ENCODE peak calls at places on chromosomes 12 and 14, in ten cellular contexts. One of them, this sample, is unnamed.
A peak's percentile ranks its signal among the peaks of the same experiment; 100 is the strongest.

GRCh38 chr12:72432037-72432604 is 160.0 kb downstream of the TRHDE start:
- DNase-seq in hippocampal formation: no peak
- DNase-seq in activated naive CD8-positive, alpha-beta T cell treated with anti-CD3 and anti-CD28 coated beads, Interleukin-2, amount 50 U/mL, for 24 hours: no peak
- DNase-seq in myocyte: no peak
- DNase-seq in amniotic stem cell: no peak
- DNase-seq in neuronal stem cell: no peak
- DNase-seq in GM12865: no peak
- DNase-seq in breast epithelium: no peak
- DNase-seq in stomach: no peak
- DNase-seq in COR-L47: no peak
- DNase-seq in this sample: no peak

GRCh38 chr12:53757095-53757770 is 5.5 kb upstream of the CISTR start:
- DNase-seq in hippocampal formation: peak; percentile 65
- DNase-seq in activated naive CD8-positive, alpha-beta T cell treated with anti-CD3 and anti-CD28 coated beads, Interleukin-2, amount 50 U/mL, for 24 hours: peak; percentile 92
- DNase-seq in myocyte: peak; percentile 76
- DNase-seq in amniotic stem cell: no peak
- DNase-seq in neuronal stem cell: peak; percentile 92
- DNase-seq in GM12865: peak; percentile 91
- DNase-seq in breast epithelium: peak; percentile 76
- DNase-seq in stomach: peak; percentile 85
- DNase-seq in COR-L47: peak; percentile 28
- DNase-seq in this sample: peak; percentile 54

GRCh38 chr14:68146812-68147211 is 327.2 kb downstream of the RAD51B start:
- DNase-seq in hippocampal formation: no peak
- DNase-seq in activated naive CD8-positive, alpha-beta T cell treated with anti-CD3 and anti-CD28 coated beads, Interleukin-2, amount 50 U/mL, for 24 hours: no peak
- DNase-seq in myocyte: peak; percentile 99
- DNase-seq in amniotic stem cell: peak; percentile 73
- DNase-seq in neuronal stem cell: no peak
- DNase-seq in GM12865: no peak
- DNase-seq in breast epithelium: no peak
- DNase-seq in stomach: no peak
- DNase-seq in COR-L47: no peak
- DNase-seq in this sample: peak; percentile 98

GRCh38 chr12:82663893-82664292 is 22.8 kb upstream of the TMTC2 start:
- DNase-seq in hippocampal formation: no peak
- DNase-seq in activated naive CD8-positive, alpha-beta T cell treated with anti-CD3 and anti-CD28 coated beads, Interleukin-2, amount 50 U/mL, for 24 hours: no peak
- DNase-seq in myocyte: no peak
- DNase-seq in amniotic stem cell: no peak
- DNase-seq in neuronal stem cell: no peak
- DNase-seq in GM12865: no peak
- DNase-seq in breast epithelium: no peak
- DNase-seq in stomach: no peak
- DNase-seq in COR-L47: no peak
- DNase-seq in this sample: no peak

GRCh38 chr14:66610154-66610563 is 102.2 kb downstream of the GPHN start:
- DNase-seq in hippocampal formation: no peak
- DNase-seq in activated naive CD8-positive, alpha-beta T cell treated with anti-CD3 and anti-CD28 coated beads, Interleukin-2, amount 50 U/mL, for 24 hours: no peak
- DNase-seq in myocyte: no peak
- DNase-seq in amniotic stem cell: no peak
- DNase-seq in neuronal stem cell: no peak
- DNase-seq in GM12865: peak; percentile 79
- DNase-seq in breast epithelium: no peak
- DNase-seq in stomach: no peak
- DNase-seq in COR-L47: no peak
- DNase-seq in this sample: peak; percentile 7

GRCh38 chr14:96125536-96125935 is 79.1 kb upstream of the BDKRB2 start:
- DNase-seq in hippocampal formation: no peak
- DNase-seq in activated naive CD8-positive, alpha-beta T cell treated with anti-CD3 and anti-CD28 coated beads, Interleukin-2, amount 50 U/mL, for 24 hours: no peak
- DNase-seq in myocyte: no peak
- DNase-seq in amniotic stem cell: no peak
- DNase-seq in neuronal stem cell: no peak
- DNase-seq in GM12865: no peak
- DNase-seq in breast epithelium: no peak
- DNase-seq in stomach: no peak
- DNase-seq in COR-L47: peak; percentile 17
- DNase-seq in this sample: peak; percentile 71

GRCh38 chr12:48442191-48442828 is 30.0 kb upstream of the ANP32D start:
- DNase-seq in hippocampal formation: no peak
- DNase-seq in activated naive CD8-positive, alpha-beta T cell treated with anti-CD3 and anti-CD28 coated beads, Interleukin-2, amount 50 U/mL, for 24 hours: no peak
- DNase-seq in myocyte: no peak
- DNase-seq in amniotic stem cell: no peak
- DNase-seq in neuronal stem cell: no peak
- DNase-seq in GM12865: peak; percentile 40
- DNase-seq in breast epithelium: no peak
- DNase-seq in stomach: no peak
- DNase-seq in COR-L47: no peak
- DNase-seq in this sample: peak; percentile 4

GRCh38 chr14:73754911-73755360 is 40.8 kb upstream of the PNMA1 start:
- DNase-seq in hippocampal formation: peak; percentile 14
- DNase-seq in activated naive CD8-positive, alpha-beta T cell treated with anti-CD3 and anti-CD28 coated beads, Interleukin-2, amount 50 U/mL, for 24 hours: no peak
- DNase-seq in myocyte: peak; percentile 90
- DNase-seq in amniotic stem cell: no peak
- DNase-seq in neuronal stem cell: no peak
- DNase-seq in GM12865: no peak
- DNase-seq in breast epithelium: no peak
- DNase-seq in stomach: peak; percentile 71
- DNase-seq in COR-L47: no peak
- DNase-seq in this sample: peak; percentile 72

GRCh38 chr12:44403185-44403584 is 472.9 kb downstream of the NELL2 start:
- DNase-seq in hippocampal formation: no peak
- DNase-seq in activated naive CD8-positive, alpha-beta T cell treated with anti-CD3 and anti-CD28 coated beads, Interleukin-2, amount 50 U/mL, for 24 hours: no peak
- DNase-seq in myocyte: no peak
- DNase-seq in amniotic stem cell: no peak
- DNase-seq in neuronal stem cell: no peak
- DNase-seq in GM12865: no peak
- DNase-seq in breast epithelium: no peak
- DNase-seq in stomach: no peak
- DNase-seq in COR-L47: no peak
- DNase-seq in this sample: no peak

GRCh38 chr14:99125616-99126431 is 146.2 kb downstream of the BCL11B start:
- DNase-seq in hippocampal formation: no peak
- DNase-seq in activated naive CD8-positive, alpha-beta T cell treated with anti-CD3 and anti-CD28 coated beads, Interleukin-2, amount 50 U/mL, for 24 hours: no peak
- DNase-seq in myocyte: no peak
- DNase-seq in amniotic stem cell: no peak
- DNase-seq in neuronal stem cell: no peak
- DNase-seq in GM12865: no peak
- DNase-seq in breast epithelium: no peak
- DNase-seq in stomach: peak; percentile 10
- DNase-seq in COR-L47: no peak
- DNase-seq in this sample: no peak

GRCh38 chr14:29865299-29865698 is 62.3 kb downstream of the PRKD1 start:
- DNase-seq in hippocampal formation: no peak
- DNase-seq in activated naive CD8-positive, alpha-beta T cell treated with anti-CD3 and anti-CD28 coated beads, Interleukin-2, amount 50 U/mL, for 24 hours: no peak
- DNase-seq in myocyte: no peak
- DNase-seq in amniotic stem cell: no peak
- DNase-seq in neuronal stem cell: no peak
- DNase-seq in GM12865: no peak
- DNase-seq in breast epithelium: no peak
- DNase-seq in stomach: no peak
- DNase-seq in COR-L47: no peak
- DNase-seq in this sample: peak; percentile 42